ENCODE peak calls at places on chromosomes 13 and 19, in ten cellular contexts. E is heart left ventricle, M is Peyer's patch, F is IMR-90, V is GM12891, L is GM12878, U is body of pancreas, D is sigmoid colon, H is NB4, I is A549. K is an unnamed sample.

GRCh38 chr13:76723551-76724232 is 162.5 kb downstream of the KCTD12 start:
- DNase-seq in M (no peak), V (no peak), H (peak), U (no peak), E (peak), L (no peak), I (no peak), F (peak), D (no peak), K (no peak)

GRCh38 chr13:36919206-36919832 is 719 bp downstream of the SMAD9 start:
- DNase-seq in I (no peak), H (no peak), U (no peak), L (no peak), V (no peak), E (no peak), F (peak), M (no peak), D (peak), K (peak)

GRCh38 chr13:35727881-35728280 is 251.4 kb upstream of the MAB21L1 start:
- DNase-seq in H (no peak), E (no peak), V (no peak), F (no peak), D (no peak), L (no peak), M (no peak), I (no peak), U (no peak), K (no peak)

GRCh38 chr19:10836478-10837325 is 690 bp upstream of the TMED1 start:
- DNase-seq in V (peak), U (peak), H (peak), E (peak), F (no peak), M (peak), D (peak), I (peak), L (no peak), K (peak)

GRCh38 chr19:54473071-54473941 is at the start of gene CDC42EP5:
- DNase-seq in H (no peak), E (peak), V (no peak), F (peak), L (no peak), D (peak), I (no peak), U (peak), M (peak), K (no peak)

GRCh38 chr13:74761794-74762193 is 627.6 kb upstream of the KLF12 start:
- DNase-seq in D (no peak), E (no peak), V (no peak), M (no peak), H (no peak), U (no peak), F (no peak), L (no peak), I (no peak), K (no peak)

GRCh38 chr19:50784710-50785109 is 5.5 kb upstream of the ACP4 start:
- DNase-seq in L (no peak), M (no peak), V (no peak), I (no peak), U (no peak), H (no peak), D (no peak), E (no peak), F (no peak), K (no peak)

GRCh38 chr19:9037415-9038062 is 27.3 kb upstream of the MUC16 start:
- DNase-seq in I (no peak), E (no peak), M (no peak), D (no peak), U (no peak), L (no peak), H (no peak), F (no peak), V (no peak), K (no peak)

GRCh38 chr19:30078381-30078910 is 136.4 kb downstream of the URI1 start:
- DNase-seq in M (no peak), E (peak), F (no peak), H (no peak), U (no peak), I (no peak), D (peak), V (no peak), L (no peak), K (no peak)

GRCh38 chr13:32391101-32391620 is 36.8 kb downstream of the N4BP2L1 start:
- DNase-seq in L (no peak), H (peak), U (no peak), E (no peak), M (no peak), F (no peak), D (no peak), V (no peak), I (peak), K (no peak)

GRCh38 chr19:3397266-3398022 is 31.1 kb downstream of the NFIC start:
- DNase-seq in E (no peak), L (no peak), U (peak), F (no peak), M (no peak), H (peak), I (peak), D (peak), V (no peak), K (peak)

GRCh38 chr13:101140936-101141335 is 275.4 kb downstream of the NALCN start:
- DNase-seq in U (no peak), M (no peak), F (no peak), D (no peak), I (no peak), H (no peak), E (no peak), L (no peak), V (no peak), K (no peak)

GRCh38 chr13:39311619-39312018 is 273.4 kb downstream of the NHLRC3 start:
- DNase-seq in F (no peak), M (no peak), V (no peak), D (no peak), I (no peak), H (no peak), E (no peak), U (no peak), L (no peak), K (no peak)

GRCh38 chr13:72383646-72384045 is 343.8 kb downstream of the MZT1 start:
- DNase-seq in F (no peak), V (no peak), I (no peak), M (no peak), D (no peak), L (no peak), H (peak), U (no peak), E (no peak), K (no peak)

GRCh38 chr19:460877-461609 is at the start of gene SHC2:
- DNase-seq in I (no peak), M (no peak), V (no peak), H (no peak), U (peak), L (no peak), F (no peak), E (peak), D (peak), K (no peak)
- TF ChIP-seq POLR2A in I (no peak), M (no peak), V (no peak), H (no peak), U (no peak), L (no peak), F (no peak), E (no peak), D (no peak), K (peak)

DNA sequence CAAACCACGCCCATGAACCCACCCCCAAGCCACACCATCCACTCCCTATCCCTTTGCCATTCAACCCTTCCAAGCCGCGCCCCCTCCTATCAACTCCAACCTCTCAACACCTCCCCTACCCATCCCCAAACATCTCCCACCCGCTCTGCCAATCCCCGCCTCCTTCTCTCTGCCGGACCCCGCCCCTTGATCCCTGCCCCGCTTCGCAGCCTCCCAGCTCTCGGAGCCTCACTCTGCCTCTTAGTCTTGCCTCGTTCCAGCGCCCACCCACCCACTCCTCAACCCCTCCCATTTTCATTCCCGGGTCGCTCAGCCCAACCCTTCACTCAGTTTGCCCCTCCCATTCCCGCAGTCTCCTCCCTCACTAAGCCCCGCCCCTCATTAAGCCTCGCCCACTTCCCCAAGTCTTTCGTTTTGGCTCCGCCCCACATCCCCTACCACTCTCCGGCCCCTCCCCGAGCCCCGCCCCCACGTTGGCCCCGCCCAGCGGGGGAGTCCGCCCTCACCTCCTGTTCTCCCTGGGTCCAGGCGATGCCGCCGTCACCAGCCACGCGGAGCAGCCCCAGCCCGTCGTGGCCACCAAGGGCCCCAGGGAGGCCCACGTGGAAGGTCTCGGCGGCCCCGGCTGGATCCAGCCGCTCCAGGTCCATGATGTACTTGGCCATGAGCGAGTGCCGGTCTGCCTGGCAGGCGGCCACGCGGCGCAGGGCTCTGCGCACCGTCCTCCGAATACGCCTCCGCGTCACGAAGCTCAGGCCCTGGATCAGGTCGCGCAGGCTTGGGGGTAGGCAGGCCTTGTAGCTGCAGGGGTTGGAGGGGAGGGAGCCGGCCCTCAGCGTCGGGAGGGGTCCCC is 5.7 kb downstream of the JAK3 start:
- DNase-seq in V (peak), M (peak), U (peak), E (peak), H (peak), L (no peak), D (peak), I (peak), F (peak), K (no peak)
- TF ChIP-seq POLR2A in V (no peak), M (no peak), U (no peak), E (no peak), H (no peak), L (peak), D (no peak), I (peak), F (no peak), K (no peak)

GRCh38 chr19:35000338-35000646 is 169 bp downstream of the GRAMD1A start:
- DNase-seq in D (no peak), F (no peak), H (no peak), M (no peak), U (no peak), L (no peak), I (no peak), E (no peak), V (no peak), K (no peak)
- TF ChIP-seq POLR2A in D (no peak), F (no peak), H (peak), M (no peak), U (no peak), L (peak), I (peak), E (peak), V (no peak), K (peak)

GRCh38 chr13:69044629-69045028 is 1063.0 kb upstream of the ATXN8OS start:
- DNase-seq in D (no peak), I (no peak), F (no peak), U (no peak), H (no peak), V (no peak), M (no peak), L (no peak), E (no peak), K (no peak)

GRCh38 chr13:69035771-69036170 is 1071.9 kb upstream of the ATXN8OS start:
- DNase-seq in E (no peak), M (no peak), V (no peak), I (no peak), D (no peak), U (no peak), H (no peak), F (no peak), L (no peak), K (no peak)

DNA sequence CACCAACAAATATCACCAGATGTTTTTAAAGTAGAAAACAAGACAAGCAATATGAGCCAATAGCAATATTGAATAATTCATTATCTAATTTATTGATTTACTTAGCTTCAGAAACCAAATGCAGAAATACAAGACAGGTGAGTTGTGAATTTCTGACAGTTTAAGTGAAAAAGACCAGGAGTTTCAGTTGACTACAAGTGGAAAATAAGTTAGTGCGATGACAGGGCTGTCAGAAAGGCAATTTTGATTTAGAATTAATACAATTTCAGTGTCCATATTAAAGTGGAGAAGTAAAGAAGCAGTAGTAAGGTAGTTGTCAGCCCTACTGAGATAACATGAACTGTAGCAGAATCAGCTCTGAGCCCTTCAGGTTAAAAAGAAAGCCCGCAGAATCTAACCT is 1066.7 kb upstream of the ATXN8OS start:
- DNase-seq in D (no peak), V (no peak), F (no peak), U (no peak), E (no peak), H (no peak), L (no peak), M (no peak), I (no peak), K (no peak)
- TF ChIP-seq POLR2A in D (no peak), V (no peak), F (no peak), U (no peak), E (no peak), H (no peak), L (no peak), M (no peak), I (no peak), K (no peak)

GRCh38 chr19:18558202-18558555 is 509 bp downstream of the KXD1 start:
- DNase-seq in M (no peak), V (no peak), I (no peak), U (no peak), H (no peak), F (no peak), L (no peak), E (no peak), D (no peak), K (no peak)
- TF ChIP-seq POLR2A in M (no peak), V (no peak), I (no peak), U (no peak), H (no peak), F (no peak), L (no peak), E (no peak), D (no peak), K (no peak)

DNA sequence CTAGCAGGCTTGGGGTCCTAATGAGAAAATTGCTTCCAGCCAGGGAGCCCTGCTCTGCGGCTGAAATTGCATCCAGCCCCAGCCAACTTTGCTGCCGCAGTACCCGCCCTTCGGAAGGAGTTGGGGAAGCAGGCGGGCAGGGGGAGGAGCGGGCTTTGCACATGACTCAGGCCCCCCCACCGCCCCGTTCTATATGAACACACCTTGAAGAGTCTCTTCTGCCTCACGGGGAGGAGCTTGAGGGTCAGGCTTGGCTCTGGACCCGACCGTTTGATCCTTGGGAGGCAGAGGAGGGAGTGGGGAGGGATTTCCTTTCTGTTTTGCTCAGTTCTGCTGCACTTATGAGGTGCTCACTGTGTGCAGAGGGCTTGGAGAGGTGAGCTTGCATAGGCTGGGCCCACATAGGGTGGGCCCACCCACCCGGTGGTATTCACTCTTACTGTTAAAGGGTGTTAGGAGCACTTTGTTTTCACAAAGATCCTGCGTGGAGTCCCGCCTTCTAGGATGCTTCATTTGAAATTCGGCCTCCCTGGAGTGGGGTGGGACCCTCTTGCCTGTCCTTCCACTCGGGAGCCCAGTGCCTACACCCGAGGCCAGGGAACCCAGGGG is 46.5 kb downstream of the LYL1 start:
- DNase-seq in U (no peak), E (no peak), M (peak), I (no peak), H (no peak), D (peak), L (no peak), F (peak), V (no peak), K (no peak)
- TF ChIP-seq POLR2A in U (no peak), E (peak), M (no peak), I (no peak), H (no peak), D (no peak), L (no peak), F (no peak), V (no peak), K (no peak)

GRCh38 chr19:45473366-45474190 is 5.8 kb downstream of the FOSB start:
- DNase-seq in L (no peak), I (no peak), F (no peak), D (no peak), U (no peak), V (no peak), M (no peak), H (no peak), E (no peak), K (no peak)
- TF ChIP-seq POLR2A in L (no peak), I (no peak), F (no peak), D (no peak), U (no peak), V (no peak), M (no peak), H (no peak), E (no peak), K (no peak)

K was measured in right lobe of liver.